ENCODE peak calls at places on chromosomes 6 and 20, in six cellular contexts. One of them, this sample, is unnamed.

GRCh38 chr6:105401247-105402089 is 1.4 kb downstream of the PREP start:
- DNase-seq in heart left ventricle: no peak
- DNase-seq in CD8-positive, alpha-beta T cell: no peak
- DNase-seq in activated gamma-delta T cell: no peak
- DNase-seq in activated T-helper 1 cell treated with Interleukin-2 at 50 U/mL for 16 hours: no peak
- DNase-seq in MCF 10A: peak
- DNase-seq in this sample: no peak

GRCh38 chr20:10253750-10254149 is 35.1 kb downstream of the SNAP25 start:
- DNase-seq in heart left ventricle: no peak
- DNase-seq in CD8-positive, alpha-beta T cell: no peak
- DNase-seq in activated gamma-delta T cell: no peak
- DNase-seq in activated T-helper 1 cell treated with Interleukin-2 at 50 U/mL for 16 hours: no peak
- DNase-seq in MCF 10A: no peak
- DNase-seq in this sample: no peak

GRCh38 chr6:11163932-11164331 is 52.4 kb upstream of the ERVFRD-1 start:
- DNase-seq in heart left ventricle: no peak
- DNase-seq in CD8-positive, alpha-beta T cell: no peak
- DNase-seq in activated gamma-delta T cell: no peak
- DNase-seq in activated T-helper 1 cell treated with Interleukin-2 at 50 U/mL for 16 hours: no peak
- DNase-seq in MCF 10A: no peak
- DNase-seq in this sample: no peak

GRCh38 chr6:36671687-36672375 is 6.7 kb upstream of the CDKN1A start:
- DNase-seq in heart left ventricle: no peak
- DNase-seq in CD8-positive, alpha-beta T cell: no peak
- DNase-seq in activated gamma-delta T cell: no peak
- DNase-seq in activated T-helper 1 cell treated with Interleukin-2 at 50 U/mL for 16 hours: no peak
- DNase-seq in MCF 10A: no peak
- DNase-seq in this sample: no peak

GRCh38 chr20:55160996-55161395 is 685.6 kb downstream of the DOK5 start:
- DNase-seq in heart left ventricle: no peak
- DNase-seq in CD8-positive, alpha-beta T cell: no peak
- DNase-seq in activated gamma-delta T cell: no peak
- DNase-seq in activated T-helper 1 cell treated with Interleukin-2 at 50 U/mL for 16 hours: no peak
- DNase-seq in MCF 10A: no peak
- DNase-seq in this sample: no peak

GRCh38 chr6:106630366-106630765 is 988 bp downstream of the QRSL1 start:
- DNase-seq in heart left ventricle: no peak
- DNase-seq in CD8-positive, alpha-beta T cell: no peak
- DNase-seq in activated gamma-delta T cell: no peak
- DNase-seq in activated T-helper 1 cell treated with Interleukin-2 at 50 U/mL for 16 hours: no peak
- DNase-seq in MCF 10A: peak
- DNase-seq in this sample: no peak

GRCh38 chr6:114762145-114762544 is 419.3 kb upstream of the HS3ST5 start:
- DNase-seq in heart left ventricle: no peak
- DNase-seq in CD8-positive, alpha-beta T cell: no peak
- DNase-seq in activated gamma-delta T cell: no peak
- DNase-seq in activated T-helper 1 cell treated with Interleukin-2 at 50 U/mL for 16 hours: no peak
- DNase-seq in MCF 10A: no peak
- DNase-seq in this sample: no peak

GRCh38 chr6:22627644-22628043 is 58.3 kb downstream of the HDGFL1 start:
- DNase-seq in heart left ventricle: no peak
- DNase-seq in CD8-positive, alpha-beta T cell: no peak
- DNase-seq in activated gamma-delta T cell: no peak
- DNase-seq in activated T-helper 1 cell treated with Interleukin-2 at 50 U/mL for 16 hours: no peak
- DNase-seq in MCF 10A: no peak
- DNase-seq in this sample: no peak

GRCh38 chr6:29489286-29489685 is 1.5 kb upstream of the MAS1L start:
- DNase-seq in heart left ventricle: no peak
- DNase-seq in CD8-positive, alpha-beta T cell: no peak
- DNase-seq in activated gamma-delta T cell: no peak
- DNase-seq in activated T-helper 1 cell treated with Interleukin-2 at 50 U/mL for 16 hours: no peak
- DNase-seq in MCF 10A: no peak
- DNase-seq in this sample: no peak